ENCODE peak calls at places on chromosomes 5 and 9, in ten cellular contexts. C, K, V, N, H, E, J, X, D and F are unnamed samples.

GRCh38 chr5:160929906-160930305 is 77.9 kb upstream of the ATP10B start:
- DNase-seq in V (no peak), X (no peak), E (no peak), K (no peak), N (no peak), C (no peak), H (no peak), J (no peak), D (no peak), F (no peak)

GRCh38 chr5:14413331-14413750 is 168.3 kb upstream of the OTULINL start:
- DNase-seq in V (no peak), X (no peak), E (no peak), H (peak), D (no peak), J (no peak), C (peak), N (no peak), K (no peak), F (no peak)

GRCh38 chr5:2196989-2197531 is 314.3 kb upstream of the IRX4 start:
- DNase-seq in E (no peak), J (no peak), H (no peak), V (peak), K (peak), D (no peak), N (no peak), C (no peak), X (no peak), F (no peak)

GRCh38 chr5:124927735-124928134 is 181.3 kb upstream of the ZNF608 start:
- DNase-seq in D (peak), V (no peak), H (peak), N (no peak), E (no peak), K (no peak), J (no peak), C (peak), X (no peak), F (peak)

GRCh38 chr5:81971086-81971693 is 633 bp upstream of the ATG10 start:
- DNase-seq in C (peak), D (no peak), K (no peak), H (peak), N (no peak), V (no peak), J (no peak), X (no peak), E (no peak), F (peak)

GRCh38 chr5:111197523-111197922 is 26.7 kb upstream of the CAMK4 start:
- DNase-seq in J (peak), V (no peak), X (no peak), N (no peak), K (no peak), D (peak), H (peak), E (no peak), C (no peak), F (peak)

GRCh38 chr9:124696101-124696500 is 75.0 kb downstream of the NR6A1 start:
- DNase-seq in N (no peak), E (no peak), D (no peak), V (no peak), C (peak), H (peak), K (no peak), J (no peak), X (no peak), F (peak)

GRCh38 chr9:128771094-128771721 is 519 bp downstream of the ZER1 start:
- DNase-seq in X (no peak), J (peak), D (peak), N (peak), E (no peak), V (peak), C (no peak), H (peak), K (no peak), F (peak)

GRCh38 chr5:10288600-10289213 is 19.0 kb downstream of the CMBL start:
- DNase-seq in K (no peak), D (peak), V (peak), N (peak), J (no peak), X (no peak), C (no peak), E (peak), H (no peak), F (no peak)

GRCh38 chr5:79954620-79955019 is 36.4 kb downstream of the MTX3 start:
- DNase-seq in H (peak), E (no peak), V (no peak), X (no peak), C (no peak), K (no peak), D (peak), J (no peak), N (no peak), F (peak)

GRCh38 chr5:65364907-65365306 is 116.8 kb downstream of the ADAMTS6 start:
- DNase-seq in D (peak), H (peak), N (no peak), E (no peak), K (no peak), C (no peak), J (no peak), X (no peak), V (no peak), F (no peak)

GRCh38 chr5:103617090-103617489 is 54.5 kb upstream of the NUDT12 start:
- DNase-seq in H (no peak), K (no peak), C (no peak), D (no peak), J (no peak), X (no peak), V (no peak), N (no peak), E (no peak), F (no peak)

GRCh38 chr5:90747175-90747574 is 188.6 kb downstream of the ADGRV1 start:
- DNase-seq in D (peak), E (no peak), K (no peak), N (no peak), C (peak), H (peak), V (no peak), X (no peak), J (no peak), F (no peak)

GRCh38 chr9:124222918-124223720 is 34.6 kb upstream of the NEK6 start:
- DNase-seq in E (peak), N (peak), J (peak), H (peak), K (peak), X (peak), V (peak), D (peak), C (no peak), F (peak)

GRCh38 chr5:131622633-131623032 is 12.4 kb downstream of the RAPGEF6 start:
- DNase-seq in K (no peak), C (peak), N (no peak), V (no peak), X (no peak), J (no peak), E (no peak), D (peak), H (peak), F (peak)

GRCh38 chr9:87497604-87498045 is at the start of gene DAPK1:
- DNase-seq in H (peak), K (no peak), D (no peak), N (no peak), C (peak), J (peak), V (peak), E (peak), X (peak), F (no peak)

GRCh38 chr9:131429121-131430012 is 35.5 kb downstream of the PRRC2B start:
- DNase-seq in K (no peak), V (no peak), J (no peak), D (no peak), C (no peak), E (no peak), N (no peak), X (peak), H (no peak), F (no peak)

GRCh38 chr5:34770486-34770885 is 68.5 kb upstream of the TTC23L start:
- DNase-seq in C (no peak), X (no peak), N (no peak), E (no peak), H (no peak), D (no peak), V (no peak), J (no peak), K (no peak), F (no peak)

GRCh38 chr5:40877371-40877988 is 31.8 kb upstream of the C7 start:
- DNase-seq in D (peak), X (no peak), E (no peak), H (peak), N (no peak), K (no peak), C (no peak), J (peak), V (no peak), F (no peak)

GRCh38 chr5:54889826-54890225 is 95.6 kb downstream of the ESM1 start:
- DNase-seq in J (no peak), N (no peak), H (peak), E (no peak), X (no peak), D (peak), K (no peak), V (peak), C (peak), F (peak)

GRCh38 chr5:94802450-94802849 is 184.0 kb downstream of the SLF1 start:
- DNase-seq in K (no peak), V (no peak), X (no peak), C (peak), N (no peak), D (peak), H (peak), E (no peak), J (no peak), F (peak)

GRCh38 chr9:31347082-31347617 is 1037.3 kb upstream of the ACO1 start:
- DNase-seq in X (no peak), E (no peak), D (no peak), N (no peak), C (peak), J (no peak), K (no peak), V (no peak), H (peak), F (peak)

GRCh38 chr5:161002571-161003074 is 150.6 kb upstream of the ATP10B start:
- DNase-seq in V (no peak), X (no peak), C (no peak), H (no peak), J (no peak), E (no peak), D (no peak), N (no peak), K (no peak), F (no peak)

GRCh38 chr9:79011461-79011860 is 560.3 kb upstream of the TLE4 start:
- DNase-seq in E (no peak), X (no peak), C (no peak), H (no peak), D (no peak), V (no peak), K (no peak), J (no peak), N (no peak), F (no peak)

GRCh38 chr5:173689171-173689676 is 72.8 kb upstream of the BOD1 start:
- DNase-seq in X (no peak), N (no peak), K (no peak), H (no peak), D (no peak), C (no peak), V (no peak), E (peak), J (peak), F (no peak)

GRCh38 chr9:28134577-28134976 is 561.3 kb upstream of the C9orf72 start:
- DNase-seq in V (no peak), J (no peak), C (no peak), E (no peak), K (no peak), D (no peak), X (no peak), H (no peak), N (no peak), F (no peak)

GRCh38 chr9:83140061-83140460 is 77.1 kb upstream of the RASEF start:
- DNase-seq in N (no peak), J (no peak), V (no peak), H (no peak), X (no peak), C (no peak), E (no peak), K (no peak), D (no peak), F (no peak)

GRCh38 chr5:6435356-6435755 is 13.3 kb upstream of the UBE2QL1 start:
- DNase-seq in J (peak), C (no peak), E (no peak), X (no peak), D (peak), H (peak), K (peak), V (peak), N (no peak), F (no peak)

DNA sequence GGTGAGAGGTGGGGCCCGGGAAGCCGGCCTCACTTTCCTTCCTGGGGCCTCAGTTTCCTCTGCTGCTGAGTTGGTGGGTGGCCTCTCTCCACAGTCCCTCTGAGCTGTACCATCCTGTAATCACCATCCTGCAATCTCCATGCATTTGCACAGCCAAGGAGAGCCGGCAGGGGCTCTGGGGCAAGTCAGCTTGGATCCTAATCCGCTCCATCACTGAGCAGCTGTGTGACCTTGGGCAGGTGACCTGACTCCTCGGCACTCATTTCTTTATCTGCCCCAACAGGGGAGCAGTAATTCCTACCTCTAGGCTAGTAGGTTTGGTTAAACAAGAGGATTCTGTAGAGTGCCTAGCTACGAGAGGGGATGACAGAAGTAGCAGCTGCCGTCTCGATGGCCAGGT is 88.2 kb upstream of the ZNF618 start:
- DNase-seq in X (no peak), V (no peak), E (no peak), C (no peak), N (no peak), K (no peak), J (peak), H (no peak), D (no peak), F (no peak)
- TF ChIP-seq CTCF in X (no peak), V (no peak), E (no peak), C (no peak), N (no peak), K (no peak), J (peak), H (no peak), D (no peak), F (no peak)

GRCh38 chr9:35691325-35691631 is 1.6 kb upstream of the TPM2 start:
- DNase-seq in H (no peak), C (no peak), V (no peak), D (peak), K (no peak), J (no peak), X (no peak), N (no peak), E (no peak), F (no peak)

GRCh38 chr9:35689351-35689600 is 449 bp downstream of the TPM2 start:
- DNase-seq in D (no peak), E (no peak), H (no peak), J (no peak), C (no peak), N (no peak), K (no peak), X (no peak), V (no peak), F (no peak)

GRCh38 chr9:35690447-35691324 is 961 bp upstream of the TPM2 start:
- DNase-seq in N (peak), V (peak), C (peak), E (peak), D (peak), K (peak), H (peak), J (peak), X (peak), F (peak)

GRCh38 chr9:35689601-35690446 is at the start of gene TPM2:
- DNase-seq in H (peak), D (no peak), E (peak), C (peak), K (peak), V (peak), J (peak), N (peak), X (peak), F (peak)

DNA sequence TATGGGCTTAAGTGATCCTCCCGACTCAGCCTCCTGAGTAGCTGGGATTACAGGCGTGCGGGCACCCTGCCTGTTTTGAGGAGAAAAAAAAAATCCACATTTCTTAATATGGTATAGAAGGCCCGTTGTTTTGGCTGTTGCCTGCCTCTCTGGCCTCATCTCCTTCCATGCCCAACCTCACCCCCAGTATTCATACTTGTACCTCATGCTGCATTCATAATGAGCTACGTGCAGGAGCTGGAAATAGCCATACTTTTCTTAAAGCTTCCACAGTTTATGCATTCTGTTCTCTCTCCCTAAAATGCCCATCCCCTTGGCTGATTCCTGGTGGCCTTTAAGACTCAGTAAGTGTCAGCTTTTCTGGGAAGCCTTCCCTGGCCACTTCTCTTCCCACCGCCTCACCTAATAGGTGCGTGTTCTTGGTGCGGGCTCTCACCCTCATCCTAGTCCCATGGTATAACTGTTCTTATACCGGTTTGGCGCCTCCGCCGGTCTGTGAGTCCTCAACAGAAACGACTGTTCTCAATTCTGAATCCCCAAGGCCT is 2.1 kb upstream of the TPM2 start:
- DNase-seq in H (no peak), C (no peak), N (no peak), D (no peak), V (no peak), J (peak), E (no peak), K (no peak), X (peak), F (no peak)
- H3K4me3 ChIP-seq in H (no peak), C (no peak), N (no peak), D (peak), V (no peak), J (peak), E (no peak), K (no peak), X (peak), F (no peak)

GRCh38 chr5:129541648-129542251 is 81.7 kb downstream of the ADAMTS19 start:
- DNase-seq in D (peak), X (no peak), C (peak), H (peak), K (no peak), E (no peak), N (no peak), V (no peak), J (no peak), F (peak)
- TF ChIP-seq CTCF in D (peak), X (no peak), C (peak), H (peak), K (no peak), E (no peak), N (no peak), V (no peak), J (peak), F (peak)

GRCh38 chr5:146877178-146877681 is 1.3 kb downstream of the PPP2R2B start:
- DNase-seq in X (no peak), K (no peak), C (no peak), J (peak), V (peak), H (no peak), D (no peak), E (no peak), N (no peak), F (no peak)

GRCh38 chr5:146880985-146881384 is 2.4 kb upstream of the PPP2R2B start:
- DNase-seq in J (no peak), K (no peak), N (no peak), V (no peak), H (no peak), X (no peak), E (no peak), D (no peak), C (no peak), F (no peak)

GRCh38 chr5:146883496-146883895 is 4.9 kb upstream of the PPP2R2B start:
- DNase-seq in K (no peak), D (no peak), N (no peak), J (no peak), X (no peak), H (no peak), V (no peak), C (no peak), E (no peak), F (no peak)

GRCh38 chr5:146877783-146878470 is 630 bp downstream of the PPP2R2B start:
- DNase-seq in X (peak), C (peak), J (peak), K (no peak), H (no peak), E (no peak), V (peak), N (no peak), D (no peak), F (peak)

DNA sequence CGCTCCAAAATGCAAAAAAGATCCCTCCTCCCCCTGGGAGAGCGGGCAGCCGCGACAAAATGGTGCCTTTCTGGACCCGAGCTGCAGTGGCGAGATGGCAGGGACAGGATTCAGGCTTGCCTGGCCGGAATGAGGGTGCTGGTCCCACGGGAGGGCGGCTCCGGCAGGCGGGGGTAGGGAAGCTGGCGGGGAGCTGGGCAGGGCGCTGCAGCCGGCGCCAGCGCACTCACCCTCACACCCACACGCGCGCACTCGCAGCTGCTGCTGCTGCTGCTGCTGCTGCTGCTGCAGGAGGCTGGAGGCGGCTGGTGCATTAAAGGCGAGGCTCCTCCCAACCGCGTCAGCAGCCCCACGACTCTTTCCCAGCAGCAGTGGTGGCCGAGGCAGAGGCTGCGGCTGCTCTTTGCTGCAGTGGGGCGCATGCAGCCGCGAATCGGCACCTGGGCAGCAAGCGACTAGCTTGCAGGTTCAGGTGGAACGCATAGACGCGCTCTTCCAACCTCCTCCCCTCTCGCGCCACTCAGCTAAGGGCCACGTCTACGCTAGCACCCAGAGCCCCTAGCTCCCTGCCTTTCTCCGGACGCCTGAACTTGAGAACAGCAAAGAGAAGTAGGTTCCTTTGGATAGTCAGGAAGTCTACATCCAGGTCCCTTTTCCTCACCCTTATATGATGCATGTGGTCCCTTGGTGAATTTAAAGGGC is at the start of gene PPP2R2B:
- DNase-seq in V (peak), H (no peak), K (no peak), E (peak), X (peak), N (no peak), D (peak), J (peak), C (peak), F (peak)
- H3K4me3 ChIP-seq in V (peak), H (peak), K (peak), E (peak), X (peak), N (peak), D (peak), J (peak), C (peak), F (no peak)

GRCh38 chr5:171851251-171851650 is 65.6 kb downstream of the SMIM23 start:
- DNase-seq in D (no peak), C (no peak), E (no peak), V (no peak), H (no peak), K (no peak), N (no peak), X (no peak), J (no peak), F (no peak)

GRCh38 chr5:171848911-171849520 is 63.4 kb downstream of the SMIM23 start:
- DNase-seq in N (no peak), E (no peak), D (no peak), K (no peak), C (no peak), J (no peak), H (no peak), X (no peak), V (no peak), F (peak)

GRCh38 chr5:171852255-171852681 is 66.7 kb downstream of the SMIM23 start:
- DNase-seq in E (no peak), X (no peak), K (no peak), J (peak), C (no peak), D (no peak), H (peak), V (no peak), N (no peak), F (no peak)

GRCh38 chr5:171849585-171850353 is 64.2 kb downstream of the SMIM23 start:
- DNase-seq in J (no peak), D (no peak), N (no peak), E (no peak), V (no peak), K (no peak), X (no peak), H (no peak), C (no peak), F (no peak)

DNA sequence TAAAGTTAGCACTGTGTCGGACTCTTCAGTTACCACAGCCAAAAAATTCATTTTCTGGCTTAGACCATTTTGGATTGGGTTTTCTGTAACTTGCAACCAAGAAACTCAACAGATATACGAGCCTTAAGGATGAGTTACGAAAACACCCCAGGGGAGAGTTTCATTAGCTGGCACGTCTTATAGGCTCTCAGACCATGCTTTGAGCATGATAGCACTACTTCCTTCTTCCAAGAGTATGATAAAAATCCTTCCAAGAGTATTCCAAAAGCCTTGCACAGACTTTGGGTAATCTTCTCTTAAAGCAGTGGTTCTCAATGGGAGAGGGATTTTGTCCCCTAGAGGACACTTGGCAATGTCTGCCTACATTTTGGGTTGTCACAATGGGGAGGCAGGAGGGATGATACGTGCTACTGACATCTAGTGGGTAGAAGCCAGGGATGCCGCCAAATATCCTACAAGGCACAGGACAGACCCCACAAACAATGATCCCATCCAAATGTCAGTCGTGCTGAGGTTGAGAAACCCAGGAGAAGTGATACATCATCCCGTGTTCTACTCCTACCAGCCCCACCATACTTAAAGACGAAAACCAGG is 64.8 kb downstream of the SMIM23 start:
- DNase-seq in X (no peak), V (no peak), E (no peak), N (no peak), C (no peak), K (no peak), J (peak), H (peak), D (peak), F (peak)
- TF ChIP-seq CTCF in X (no peak), V (no peak), E (no peak), N (no peak), C (peak), K (no peak), J (peak), H (peak), D (peak), F (peak)